ENCODE peak calls at places on chromosomes 3 and 15, in seven cellular contexts. V is mucosa of descending colon, B is AG09319, E is prostate gland, N is choroid plexus epithelial cell, Z is colonic mucosa, W is osteocyte. L is an unnamed sample.

GRCh38 chr3:134840459-134840858 is 45.4 kb downstream of the EPHB1 start:
- DNase-seq in V (no peak), B (no peak), E (no peak), N (no peak), Z (peak; percentile 33), W (no peak), L (no peak)

GRCh38 chr15:81229596-81229995 is 32.9 kb downstream of the IL16 start:
- DNase-seq in V (peak; percentile 54), B (no peak), E (no peak), N (no peak), Z (no peak), W (no peak), L (no peak)

GRCh38 chr3:172379372-172379771 is 68.9 kb downstream of the GHSR start:
- DNase-seq in V (no peak), B (no peak), E (no peak), N (no peak), Z (no peak), W (no peak), L (no peak)

GRCh38 chr15:37099321-37100108 is 834 bp downstream of the MEIS2 start:
- DNase-seq in V (no peak), B (no peak), E (no peak), N (peak; percentile 56), Z (no peak), W (no peak), L (no peak)

GRCh38 chr15:69843927-69844326 is 253.8 kb downstream of the TLE3 start:
- DNase-seq in V (no peak), B (no peak), E (no peak), N (no peak), Z (no peak), W (no peak), L (no peak)

GRCh38 chr3:194773666-194774455 is 88.2 kb downstream of the FAM43A start:
- DNase-seq in V (no peak), B (peak; percentile 37), E (no peak), N (no peak), Z (peak; percentile 37), W (peak; percentile 73), L (no peak)

GRCh38 chr15:74960995-74961588 is 4.5 kb upstream of the RPP25 start:
- DNase-seq in V (no peak), B (no peak), E (no peak), N (no peak), Z (no peak), W (no peak), L (no peak)

GRCh38 chr3:142888484-142889262 is at the start of gene PCOLCE2:
- DNase-seq in V (peak; percentile 51), B (no peak), E (no peak), N (no peak), Z (no peak), W (peak; percentile 86), L (no peak)

GRCh38 chr15:48456126-48456525 is 124.9 kb downstream of the DUT start:
- DNase-seq in V (no peak), B (no peak), E (no peak), N (no peak), Z (no peak), W (no peak), L (no peak)

GRCh38 chr15:48462688-48463087 is 131.5 kb downstream of the DUT start:
- DNase-seq in V (no peak), B (no peak), E (no peak), N (no peak), Z (no peak), W (no peak), L (no peak)

GRCh38 chr15:48458876-48459275 is 127.6 kb downstream of the DUT start:
- DNase-seq in V (no peak), B (peak; percentile 44), E (no peak), N (no peak), Z (no peak), W (no peak), L (no peak)

GRCh38 chr15:48463366-48463880 is 132.2 kb downstream of the DUT start:
- DNase-seq in V (no peak), B (no peak), E (peak; percentile 33), N (no peak), Z (no peak), W (no peak), L (no peak)

DNA sequence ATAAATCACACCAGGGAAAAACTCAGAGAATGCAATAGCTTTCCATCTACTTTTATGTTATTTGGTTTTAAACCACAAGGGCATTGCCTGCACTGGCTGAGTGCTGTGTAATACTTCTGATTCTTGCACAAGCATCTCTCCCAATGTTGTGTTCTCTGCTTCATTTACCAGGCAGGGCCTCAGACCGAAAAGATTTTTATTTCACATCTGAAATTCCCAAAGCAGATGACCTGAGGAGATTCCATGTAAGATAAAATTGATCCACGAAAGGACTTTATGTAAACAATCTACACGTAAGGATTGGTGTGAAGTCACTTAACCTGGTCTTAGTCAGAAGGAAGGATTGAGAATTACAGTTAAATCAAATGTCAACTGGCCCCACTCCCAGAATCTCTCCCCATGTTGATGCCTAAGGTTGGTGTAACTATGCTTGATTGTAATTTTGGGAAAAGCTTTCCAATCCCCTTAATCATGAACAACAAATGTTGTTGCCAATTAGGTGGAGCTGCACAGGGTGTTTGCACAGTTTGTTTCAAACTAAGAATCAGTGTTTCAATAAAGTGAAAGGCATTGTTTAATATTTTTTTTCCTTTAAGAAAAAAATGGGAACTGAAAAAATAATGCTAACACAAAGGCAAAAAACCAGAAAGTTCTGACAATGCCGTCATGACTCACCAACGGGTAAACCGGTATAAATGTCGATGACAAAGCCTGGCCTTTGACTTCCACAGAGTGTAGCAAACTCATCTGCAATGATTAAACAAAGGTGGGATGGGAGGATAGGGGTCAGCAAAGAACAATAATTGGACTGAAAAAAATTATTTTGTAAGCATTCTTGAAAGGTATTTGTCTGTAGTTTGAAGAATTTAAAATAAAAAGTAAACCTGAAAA is 128.6 kb downstream of the DUT start:
- DNase-seq in V (no peak), B (peak; percentile 89), E (no peak), N (peak; percentile 91), Z (no peak), W (no peak), L (no peak)
- TF ChIP-seq CTCF in V (no peak), B (no peak), E (no peak), N (peak; percentile 35), Z (no peak), W (no peak), L (no peak)

GRCh38 chr3:120040813-120041377 is 53.4 kb downstream of the GSK3B start:
- DNase-seq in V (no peak), B (no peak), E (no peak), N (no peak), Z (no peak), W (no peak), L (no peak)

DNA sequence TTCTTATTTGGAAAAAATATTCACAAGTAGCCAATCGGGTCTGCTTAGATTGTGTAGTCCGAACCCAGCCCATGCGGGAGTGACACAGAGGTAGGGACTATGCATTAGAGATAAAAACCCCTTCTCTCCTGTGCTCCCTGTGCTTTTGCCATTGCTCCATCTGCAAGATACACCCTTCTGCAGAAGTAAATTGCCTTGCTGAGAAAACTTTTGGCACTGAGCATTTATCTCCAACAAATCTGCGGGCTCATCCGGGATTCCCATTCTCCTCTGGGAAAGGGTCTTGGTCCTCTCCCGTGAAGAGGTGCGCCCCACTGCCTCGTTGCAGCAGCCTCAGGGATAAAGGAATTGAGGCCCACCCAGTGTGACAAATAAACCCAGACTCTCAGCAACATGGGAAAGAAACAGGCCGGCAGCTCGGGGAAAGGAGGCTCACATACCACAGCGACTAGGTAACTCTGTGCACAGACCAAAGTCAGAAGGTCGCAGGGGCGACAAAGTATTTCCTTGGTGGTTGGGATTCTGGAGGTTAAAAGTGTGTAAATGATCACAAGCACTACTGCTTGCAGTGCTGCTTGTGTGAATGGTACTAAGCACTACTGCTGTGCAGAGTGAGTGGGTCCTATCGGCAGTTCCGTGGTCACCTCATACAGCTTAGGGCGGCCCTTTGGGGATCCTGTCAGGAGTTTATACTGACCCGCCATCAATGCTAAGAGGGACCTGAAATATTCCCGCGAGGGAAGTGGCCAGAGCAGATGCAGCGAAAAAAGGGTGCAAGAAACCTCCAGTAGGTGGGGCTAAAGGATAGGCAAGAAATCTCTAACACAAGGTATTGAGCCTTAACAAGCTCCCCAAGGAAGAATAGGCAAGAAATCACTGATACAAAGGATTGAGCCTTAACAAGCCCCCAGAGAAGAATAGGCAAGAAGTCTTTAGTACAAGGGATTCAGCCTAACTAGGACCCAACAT is 54.3 kb downstream of the GSK3B start:
- DNase-seq in V (no peak), B (no peak), E (no peak), N (no peak), Z (no peak), W (no peak), L (no peak)
- TF ChIP-seq CTCF in V (no peak), B (no peak), E (no peak), N (peak; percentile 23), Z (no peak), W (no peak), L (peak; percentile 13)

GRCh38 chr15:40918799-40919392 is 10.2 kb upstream of the DLL4 start:
- DNase-seq in V (no peak), B (no peak), E (no peak), N (no peak), Z (no peak), W (no peak), L (no peak)

GRCh38 chr15:40915679-40916078 is 13.5 kb upstream of the DLL4 start:
- DNase-seq in V (no peak), B (no peak), E (no peak), N (no peak), Z (no peak), W (no peak), L (no peak)

GRCh38 chr15:40915106-40915661 is 14.0 kb upstream of the DLL4 start:
- DNase-seq in V (no peak), B (no peak), E (no peak), N (no peak), Z (no peak), W (no peak), L (no peak)

GRCh38 chr15:40917585-40917984 is 11.6 kb upstream of the DLL4 start:
- DNase-seq in V (no peak), B (no peak), E (no peak), N (no peak), Z (no peak), W (no peak), L (no peak)

GRCh38 chr15:40918146-40918798 is 10.9 kb upstream of the DLL4 start:
- DNase-seq in V (no peak), B (no peak), E (no peak), N (no peak), Z (no peak), W (no peak), L (no peak)
- TF ChIP-seq CTCF in V (no peak), B (no peak), E (no peak), N (no peak), Z (no peak), W (no peak), L (no peak)

DNA sequence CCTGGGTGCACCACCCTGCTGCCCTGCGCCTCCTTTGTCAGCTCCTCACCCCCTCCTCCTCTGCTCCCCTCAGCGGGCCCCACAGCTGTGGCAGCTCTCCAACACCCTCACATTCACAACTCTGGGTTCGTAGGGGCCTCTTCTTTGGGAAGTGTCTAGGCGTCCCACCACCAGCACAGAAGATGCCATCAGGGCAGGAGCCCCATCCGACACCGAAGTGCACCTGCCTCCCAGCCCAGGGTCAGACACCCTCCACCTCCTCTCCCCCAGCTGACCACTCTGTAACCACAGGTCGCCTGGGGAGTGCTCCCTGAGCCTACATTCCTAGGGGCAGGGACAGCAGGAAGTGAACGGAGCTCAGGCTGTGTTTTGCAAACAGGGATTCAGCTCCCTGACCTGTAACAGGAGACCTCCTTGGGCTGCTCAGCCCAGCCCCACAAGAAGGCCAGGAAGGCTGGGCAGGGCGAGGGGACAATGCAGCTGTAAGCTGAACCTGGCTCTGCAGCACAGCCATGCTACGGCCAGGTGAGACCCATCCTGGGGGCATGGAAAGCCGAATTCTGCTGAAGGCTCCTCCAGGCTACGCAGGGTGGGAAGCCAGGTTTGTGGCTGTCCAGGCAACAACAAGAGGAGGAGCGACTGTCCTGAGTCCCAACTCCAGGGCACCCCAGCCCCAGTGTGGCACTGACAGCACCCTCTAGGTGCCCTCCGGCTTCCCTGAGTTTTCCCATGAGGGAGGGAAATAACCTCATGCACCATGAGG is 269.0 kb downstream of the GOLGA6L6 start:
- DNase-seq in V (no peak), B (no peak), E (no peak), N (no peak), Z (no peak), W (no peak), L (no peak)
- TF ChIP-seq CTCF in V (no peak), B (no peak), E (no peak), N (no peak), Z (no peak), W (no peak), L (no peak)

L was measured in natural killer cell.